ENCODE peak calls at places on chromosomes 2 and 18, in ten cellular contexts. W, H, J, S, M, F, D, Q, P and X are unnamed samples.

GRCh38 chr2:208711598-208711997 is 305.0 kb downstream of the PTH2R start:
- DNase-seq in F (no peak), Q (no peak), S (no peak), D (no peak), W (no peak), M (no peak), J (no peak), H (no peak), P (no peak), X (no peak)

GRCh38 chr2:14700753-14701152 is 68.2 kb downstream of the LRATD1 start:
- DNase-seq in Q (peak; percentile 27), D (no peak), J (no peak), H (no peak), P (no peak), S (no peak), M (no peak), W (no peak), F (no peak), X (no peak)

GRCh38 chr2:52862801-52863200 is 904.8 kb upstream of the CHAC2 start:
- DNase-seq in D (peak; percentile 8), H (no peak), S (no peak), F (no peak), W (no peak), J (no peak), M (no peak), P (peak; percentile 61), Q (peak; percentile 14), X (no peak)

GRCh38 chr2:134601266-134601665 is 117.5 kb downstream of the TMEM163 start:
- DNase-seq in M (no peak), F (no peak), D (no peak), P (no peak), S (no peak), J (no peak), H (no peak), W (no peak), Q (no peak), X (no peak)

GRCh38 chr2:118993392-118993752 is 51.4 kb downstream of the MARCO start:
- DNase-seq in F (no peak), J (no peak), M (no peak), W (no peak), H (no peak), P (no peak), Q (no peak), D (no peak), S (peak; percentile 10), X (no peak)

GRCh38 chr2:10162586-10163497 is 40.3 kb downstream of the RRM2 start:
- DNase-seq in Q (no peak), W (no peak), D (no peak), F (no peak), H (no peak), S (no peak), P (no peak), M (no peak), J (no peak), X (no peak)

GRCh38 chr18:26540041-26540628 is 8.2 kb downstream of the KCTD1 start:
- DNase-seq in Q (peak; percentile 61), W (no peak), H (no peak), J (no peak), M (no peak), S (no peak), P (no peak), D (no peak), F (no peak), X (no peak)

GRCh38 chr2:155442755-155443372 is 744.4 kb downstream of the KCNJ3 start:
- DNase-seq in Q (peak; percentile 0), M (no peak), J (no peak), S (no peak), H (no peak), W (no peak), P (no peak), F (no peak), D (peak; percentile 24), X (no peak)

GRCh38 chr2:201978988-201979387 is 54.7 kb upstream of the FZD7 start:
- DNase-seq in M (no peak), D (no peak), P (no peak), Q (no peak), F (no peak), J (no peak), H (no peak), S (no peak), W (no peak), X (no peak)

GRCh38 chr2:190678444-190679162 is 29.7 kb downstream of the NAB1 start:
- DNase-seq in D (no peak), W (no peak), M (no peak), S (no peak), Q (no peak), P (no peak), F (no peak), J (peak; percentile 18), H (no peak), X (no peak)

GRCh38 chr2:165115258-165115657 is 88.6 kb downstream of the SCN3A start:
- DNase-seq in H (no peak), S (no peak), Q (no peak), F (no peak), D (no peak), J (no peak), M (no peak), P (no peak), W (no peak), X (no peak)

GRCh38 chr2:190277234-190278112 is 42.2 kb downstream of the HIBCH start:
- DNase-seq in D (peak; percentile 56), M (no peak), W (peak; percentile 76), S (no peak), H (no peak), P (peak; percentile 40), Q (peak; percentile 71), F (no peak), J (peak; percentile 33), X (no peak)

GRCh38 chr2:152585830-152586484 is 131.3 kb downstream of the PRPF40A start:
- DNase-seq in P (peak; percentile 69), Q (peak; percentile 95), F (no peak), D (no peak), H (no peak), M (peak; percentile 71), J (no peak), S (no peak), W (no peak), X (no peak)

DNA sequence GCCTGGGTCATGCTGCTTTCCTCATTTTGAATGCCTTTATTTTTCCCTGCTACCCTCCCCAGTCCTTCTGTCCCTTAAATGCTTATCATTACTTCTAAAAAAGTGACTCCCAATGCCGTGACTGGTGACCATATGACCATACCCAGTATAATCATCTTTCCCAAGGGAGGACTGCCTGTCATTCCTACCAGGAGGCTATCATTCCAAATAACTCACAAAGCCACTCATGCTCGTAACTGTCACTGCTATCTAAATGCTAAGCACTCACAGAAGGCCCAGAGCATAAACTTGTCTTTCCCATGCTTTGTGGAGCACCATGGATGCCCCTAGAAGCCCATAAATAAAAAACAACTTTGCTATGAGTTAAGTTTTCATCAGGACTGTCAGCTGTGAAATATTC is 38.7 kb upstream of the CREB1 start:
- DNase-seq in F (no peak), J (peak; percentile 20), S (no peak), M (no peak), D (no peak), Q (no peak), P (no peak), W (no peak), H (no peak), X (no peak)
- H3K27ac ChIP-seq in F (no peak overlapping the region), J (peak overlapping the region; percentile 60), S (no peak overlapping the region), M (no peak overlapping the region), D (no peak overlapping the region), Q (no peak overlapping the region), P (no peak overlapping the region), W (no peak overlapping the region), H (no peak overlapping the region), X (no peak overlapping the region)

GRCh38 chr18:59516356-59517155 is 157.5 kb upstream of the LMAN1 start:
- DNase-seq in D (no peak), H (peak; percentile 83), S (peak; percentile 53), J (peak; percentile 80), P (peak; percentile 89), W (no peak), M (no peak), Q (peak; percentile 70), F (peak; percentile 80), X (no peak)

GRCh38 chr18:59514193-59514592 is 155.1 kb upstream of the LMAN1 start:
- DNase-seq in F (peak; percentile 66), S (peak; percentile 47), H (peak; percentile 50), M (peak; percentile 92), D (no peak), J (peak; percentile 78), Q (peak; percentile 59), W (no peak), P (peak; percentile 78), X (no peak)

GRCh38 chr18:59512025-59512710 is 153.1 kb upstream of the LMAN1 start:
- DNase-seq in Q (no peak), J (peak; percentile 37), F (no peak), S (no peak), M (no peak), H (no peak), D (no peak), W (no peak), P (no peak), X (no peak)

GRCh38 chr18:59517446-59518171 is 158.5 kb upstream of the LMAN1 start:
- DNase-seq in F (no peak), J (peak; percentile 75), P (peak; percentile 33), Q (peak; percentile 40), H (no peak), W (no peak), M (no peak), D (no peak), S (no peak), X (no peak)

GRCh38 chr18:59515147-59515546 is 156.1 kb upstream of the LMAN1 start:
- DNase-seq in S (no peak), J (no peak), F (no peak), M (no peak), D (no peak), W (no peak), P (peak; percentile 20), H (no peak), Q (no peak), X (no peak)
- H3K4me1 ChIP-seq in S (peaks cover 6% of the 10 kb centered on the region), J (peaks cover 26% of the 10 kb centered on the region), F (peaks cover 27% of the 10 kb centered on the region), M (peaks cover 38% of the 10 kb centered on the region), D (peaks cover 5% of the 10 kb centered on the region), W (no peaks in the 10 kb centered on the region), P (peaks cover 30% of the 10 kb centered on the region), H (peaks cover 16% of the 10 kb centered on the region), Q (peaks cover 16% of the 10 kb centered on the region), X (no peaks in the 10 kb centered on the region)

GRCh38 chr2:170820647-170821630 is 4.3 kb downstream of the GAD1 start:
- DNase-seq in F (no peak), W (peak; percentile 87), S (no peak), Q (no peak), M (no peak), H (no peak), P (no peak), D (no peak), J (no peak), X (no peak)
- H3K27me3 ChIP-seq in F (peaks cover 4% of the 10 kb centered on the region), W (peaks cover 62% of the 10 kb centered on the region), S (peaks cover 100% of the 10 kb centered on the region), Q (peaks cover 60% of the 10 kb centered on the region), M (peaks cover 2% of the 10 kb centered on the region), H (peaks cover 62% of the 10 kb centered on the region), P (peaks cover 38% of the 10 kb centered on the region), D (no peaks in the 10 kb centered on the region), J (peaks cover 100% of the 10 kb centered on the region), X (peaks cover 85% of the 10 kb centered on the region)

GRCh38 chr18:73719611-73720010 is 428.0 kb downstream of the FBXO15 start:
- DNase-seq in F (no peak), Q (no peak), S (no peak), D (no peak), M (no peak), W (no peak), H (no peak), P (no peak), J (no peak), X (no peak)

GRCh38 chr18:73715228-73715670 is 432.4 kb downstream of the FBXO15 start:
- DNase-seq in P (no peak), J (no peak), W (no peak), H (no peak), F (no peak), D (no peak), Q (no peak), S (no peak), M (no peak), X (no peak)

GRCh38 chr18:73717570-73717969 is 430.1 kb downstream of the FBXO15 start:
- DNase-seq in Q (peak; percentile 42), H (no peak), S (no peak), D (no peak), M (no peak), F (no peak), W (no peak), J (no peak), P (peak; percentile 33), X (no peak)
- H3K27ac ChIP-seq in Q (no peak overlapping the region), H (no peak overlapping the region), S (no peak overlapping the region), D (no peak overlapping the region), M (no peak overlapping the region), F (no peak overlapping the region), W (no peak overlapping the region), J (no peak overlapping the region), P (peak overlapping the region; percentile 35), X (no peak overlapping the region)